ENCODE peak calls at places on chromosome 7, in nine cellular contexts. One of them, this sample, is unnamed.

GRCh38 chr7:27210441-27211083 is 10.7 kb upstream of the HOXA13 start:
- DNase-seq in IMR-90: peak
- DNase-seq in K562: peak
- DNase-seq in uterus: peak
- DNase-seq in spleen: peak
- DNase-seq in body of pancreas: peak
- DNase-seq in transverse colon: peak
- DNase-seq in stomach: no peak
- DNase-seq in gastrocnemius medialis: peak
- DNase-seq in this sample: peak

GRCh38 chr7:122166708-122167107 is 22.7 kb upstream of the AASS start:
- DNase-seq in IMR-90: peak
- DNase-seq in K562: no peak
- DNase-seq in uterus: no peak
- DNase-seq in spleen: no peak
- DNase-seq in body of pancreas: no peak
- DNase-seq in transverse colon: no peak
- DNase-seq in stomach: no peak
- DNase-seq in gastrocnemius medialis: no peak
- DNase-seq in this sample: no peak

GRCh38 chr7:95420996-95421846 is 13.6 kb downstream of the PON2 start:
- DNase-seq in IMR-90: peak
- DNase-seq in K562: no peak
- DNase-seq in uterus: no peak
- DNase-seq in spleen: no peak
- DNase-seq in body of pancreas: no peak
- DNase-seq in transverse colon: no peak
- DNase-seq in stomach: no peak
- DNase-seq in gastrocnemius medialis: no peak
- DNase-seq in this sample: no peak

GRCh38 chr7:1411414-1411813 is 47.9 kb downstream of the MICALL2 start:
- DNase-seq in IMR-90: no peak
- DNase-seq in K562: no peak
- DNase-seq in uterus: no peak
- DNase-seq in spleen: no peak
- DNase-seq in body of pancreas: no peak
- DNase-seq in transverse colon: no peak
- DNase-seq in stomach: no peak
- DNase-seq in gastrocnemius medialis: no peak
- DNase-seq in this sample: no peak

GRCh38 chr7:79096361-79096805 is 357.1 kb downstream of the MAGI2 start:
- DNase-seq in IMR-90: peak
- DNase-seq in K562: no peak
- DNase-seq in uterus: no peak
- DNase-seq in spleen: no peak
- DNase-seq in body of pancreas: no peak
- DNase-seq in transverse colon: no peak
- DNase-seq in stomach: no peak
- DNase-seq in gastrocnemius medialis: no peak
- DNase-seq in this sample: no peak

GRCh38 chr7:73518470-73518869 is 3.6 kb downstream of the BAZ1B start:
- DNase-seq in IMR-90: no peak
- DNase-seq in K562: peak
- DNase-seq in uterus: no peak
- DNase-seq in spleen: peak
- DNase-seq in body of pancreas: no peak
- DNase-seq in transverse colon: peak
- DNase-seq in stomach: no peak
- DNase-seq in gastrocnemius medialis: no peak
- DNase-seq in this sample: peak

GRCh38 chr7:5041047-5041446 is 4.6 kb upstream of the RBAK start:
- DNase-seq in IMR-90: no peak
- DNase-seq in K562: no peak
- DNase-seq in uterus: no peak
- DNase-seq in spleen: no peak
- DNase-seq in body of pancreas: no peak
- DNase-seq in transverse colon: no peak
- DNase-seq in stomach: no peak
- DNase-seq in gastrocnemius medialis: no peak
- DNase-seq in this sample: no peak

GRCh38 chr7:40279991-40280390 is 145.2 kb downstream of the SUGCT start:
- DNase-seq in IMR-90: no peak
- DNase-seq in K562: no peak
- DNase-seq in uterus: no peak
- DNase-seq in spleen: no peak
- DNase-seq in body of pancreas: no peak
- DNase-seq in transverse colon: no peak
- DNase-seq in stomach: no peak
- DNase-seq in gastrocnemius medialis: no peak
- DNase-seq in this sample: no peak

GRCh38 chr7:151448261-151449252 is 8.6 kb upstream of the CRYGN start:
- DNase-seq in IMR-90: peak
- DNase-seq in K562: peak
- DNase-seq in uterus: peak
- DNase-seq in spleen: peak
- DNase-seq in body of pancreas: peak
- DNase-seq in transverse colon: peak
- DNase-seq in stomach: peak
- DNase-seq in gastrocnemius medialis: peak
- DNase-seq in this sample: peak

GRCh38 chr7:20798081-20798693 is 11.5 kb upstream of the SP8 start:
- DNase-seq in IMR-90: no peak
- DNase-seq in K562: peak
- DNase-seq in uterus: no peak
- DNase-seq in spleen: peak
- DNase-seq in body of pancreas: peak
- DNase-seq in transverse colon: peak
- DNase-seq in stomach: peak
- DNase-seq in gastrocnemius medialis: no peak
- DNase-seq in this sample: peak

GRCh38 chr7:112449353-112449752 is 907 bp upstream of the IFRD1 start:
- DNase-seq in IMR-90: peak
- DNase-seq in K562: peak
- DNase-seq in uterus: no peak
- DNase-seq in spleen: no peak
- DNase-seq in body of pancreas: peak
- DNase-seq in transverse colon: peak
- DNase-seq in stomach: peak
- DNase-seq in gastrocnemius medialis: peak
- DNase-seq in this sample: no peak

GRCh38 chr7:81857385-81857784 is 87.5 kb upstream of the HGF start:
- DNase-seq in IMR-90: no peak
- DNase-seq in K562: no peak
- DNase-seq in uterus: no peak
- DNase-seq in spleen: no peak
- DNase-seq in body of pancreas: no peak
- DNase-seq in transverse colon: no peak
- DNase-seq in stomach: no peak
- DNase-seq in gastrocnemius medialis: no peak
- DNase-seq in this sample: no peak

GRCh38 chr7:132609906-132610520 is 33.7 kb upstream of the PLXNA4 start:
- DNase-seq in IMR-90: no peak
- DNase-seq in K562: no peak
- DNase-seq in uterus: no peak
- DNase-seq in spleen: no peak
- DNase-seq in body of pancreas: no peak
- DNase-seq in transverse colon: no peak
- DNase-seq in stomach: no peak
- DNase-seq in gastrocnemius medialis: no peak
- DNase-seq in this sample: no peak

GRCh38 chr7:114574384-114574783 is 159.8 kb downstream of the FOXP2 start:
- DNase-seq in IMR-90: peak
- DNase-seq in K562: no peak
- DNase-seq in uterus: no peak
- DNase-seq in spleen: no peak
- DNase-seq in body of pancreas: peak
- DNase-seq in transverse colon: no peak
- DNase-seq in stomach: no peak
- DNase-seq in gastrocnemius medialis: no peak
- DNase-seq in this sample: no peak
- TF ChIP-seq POLR2A in IMR-90: no peak
- TF ChIP-seq POLR2A in K562: no peak
- TF ChIP-seq POLR2A in uterus: no peak
- TF ChIP-seq POLR2A in spleen: no peak
- TF ChIP-seq POLR2A in body of pancreas: no peak
- TF ChIP-seq POLR2A in transverse colon: no peak
- TF ChIP-seq POLR2A in stomach: no peak
- TF ChIP-seq POLR2A in gastrocnemius medialis: no peak
- TF ChIP-seq POLR2A in this sample: no peak

GRCh38 chr7:22430457-22430856 is 69.5 kb downstream of the STEAP1B start:
- DNase-seq in IMR-90: peak
- DNase-seq in K562: no peak
- DNase-seq in uterus: no peak
- DNase-seq in spleen: no peak
- DNase-seq in body of pancreas: no peak
- DNase-seq in transverse colon: no peak
- DNase-seq in stomach: no peak
- DNase-seq in gastrocnemius medialis: no peak
- DNase-seq in this sample: no peak

GRCh38 chr7:22432203-22432718 is 67.7 kb downstream of the STEAP1B start:
- DNase-seq in IMR-90: no peak
- DNase-seq in K562: no peak
- DNase-seq in uterus: no peak
- DNase-seq in spleen: no peak
- DNase-seq in body of pancreas: no peak
- DNase-seq in transverse colon: no peak
- DNase-seq in stomach: no peak
- DNase-seq in gastrocnemius medialis: no peak
- DNase-seq in this sample: no peak

GRCh38 chr7:22435720-22436119 is 64.3 kb downstream of the STEAP1B start:
- DNase-seq in IMR-90: no peak
- DNase-seq in K562: no peak
- DNase-seq in uterus: no peak
- DNase-seq in spleen: no peak
- DNase-seq in body of pancreas: no peak
- DNase-seq in transverse colon: no peak
- DNase-seq in stomach: no peak
- DNase-seq in gastrocnemius medialis: no peak
- DNase-seq in this sample: no peak

GRCh38 chr7:22435105-22435504 is 64.9 kb downstream of the STEAP1B start:
- DNase-seq in IMR-90: no peak
- DNase-seq in K562: no peak
- DNase-seq in uterus: no peak
- DNase-seq in spleen: no peak
- DNase-seq in body of pancreas: no peak
- DNase-seq in transverse colon: no peak
- DNase-seq in stomach: no peak
- DNase-seq in gastrocnemius medialis: no peak
- DNase-seq in this sample: no peak

DNA sequence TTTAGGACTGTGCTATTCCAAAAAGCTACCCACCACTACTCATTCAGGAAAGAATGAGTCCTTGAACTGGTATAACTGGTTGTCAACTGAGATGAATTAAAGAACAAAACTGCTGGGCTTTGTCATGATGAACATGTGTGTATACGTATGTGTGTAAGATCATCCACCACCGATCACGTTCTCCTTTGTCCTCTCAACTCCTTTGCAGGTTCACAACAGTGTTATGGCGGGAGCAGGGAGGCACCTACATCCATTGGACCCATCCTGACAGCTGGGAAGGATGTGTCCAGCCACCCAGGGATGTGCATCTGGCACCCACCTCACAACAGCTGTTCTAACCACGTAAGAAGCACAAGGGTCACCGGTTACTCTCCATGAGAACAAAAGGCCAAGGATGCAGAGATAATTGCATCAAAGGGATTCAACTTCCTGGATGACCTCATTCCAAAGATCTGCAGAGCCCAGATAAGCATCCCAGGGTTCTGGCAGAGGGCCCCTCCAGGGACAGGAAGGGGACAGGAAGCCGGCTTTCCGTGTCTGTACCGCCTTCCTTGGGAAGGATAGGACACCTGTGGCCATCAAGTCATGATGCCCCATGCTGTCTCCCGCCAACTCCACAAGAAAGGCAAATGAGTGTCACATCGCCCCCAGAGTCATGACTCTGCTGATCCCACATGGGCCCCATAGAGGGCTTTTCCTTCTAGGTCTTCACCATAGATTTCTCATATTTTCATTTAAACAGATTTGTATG is 66.1 kb downstream of the STEAP1B start:
- DNase-seq in IMR-90: peak
- DNase-seq in K562: peak
- DNase-seq in uterus: no peak
- DNase-seq in spleen: peak
- DNase-seq in body of pancreas: no peak
- DNase-seq in transverse colon: no peak
- DNase-seq in stomach: no peak
- DNase-seq in gastrocnemius medialis: no peak
- DNase-seq in this sample: no peak
- H3K4me3 ChIP-seq in IMR-90: no peak
- H3K4me3 ChIP-seq in K562: no peak
- H3K4me3 ChIP-seq in uterus: no peak
- H3K4me3 ChIP-seq in spleen: no peak
- H3K4me3 ChIP-seq in body of pancreas: no peak
- H3K4me3 ChIP-seq in transverse colon: no peak
- H3K4me3 ChIP-seq in stomach: no peak
- H3K4me3 ChIP-seq in gastrocnemius medialis: no peak
- H3K4me3 ChIP-seq in this sample: no peak

DNA sequence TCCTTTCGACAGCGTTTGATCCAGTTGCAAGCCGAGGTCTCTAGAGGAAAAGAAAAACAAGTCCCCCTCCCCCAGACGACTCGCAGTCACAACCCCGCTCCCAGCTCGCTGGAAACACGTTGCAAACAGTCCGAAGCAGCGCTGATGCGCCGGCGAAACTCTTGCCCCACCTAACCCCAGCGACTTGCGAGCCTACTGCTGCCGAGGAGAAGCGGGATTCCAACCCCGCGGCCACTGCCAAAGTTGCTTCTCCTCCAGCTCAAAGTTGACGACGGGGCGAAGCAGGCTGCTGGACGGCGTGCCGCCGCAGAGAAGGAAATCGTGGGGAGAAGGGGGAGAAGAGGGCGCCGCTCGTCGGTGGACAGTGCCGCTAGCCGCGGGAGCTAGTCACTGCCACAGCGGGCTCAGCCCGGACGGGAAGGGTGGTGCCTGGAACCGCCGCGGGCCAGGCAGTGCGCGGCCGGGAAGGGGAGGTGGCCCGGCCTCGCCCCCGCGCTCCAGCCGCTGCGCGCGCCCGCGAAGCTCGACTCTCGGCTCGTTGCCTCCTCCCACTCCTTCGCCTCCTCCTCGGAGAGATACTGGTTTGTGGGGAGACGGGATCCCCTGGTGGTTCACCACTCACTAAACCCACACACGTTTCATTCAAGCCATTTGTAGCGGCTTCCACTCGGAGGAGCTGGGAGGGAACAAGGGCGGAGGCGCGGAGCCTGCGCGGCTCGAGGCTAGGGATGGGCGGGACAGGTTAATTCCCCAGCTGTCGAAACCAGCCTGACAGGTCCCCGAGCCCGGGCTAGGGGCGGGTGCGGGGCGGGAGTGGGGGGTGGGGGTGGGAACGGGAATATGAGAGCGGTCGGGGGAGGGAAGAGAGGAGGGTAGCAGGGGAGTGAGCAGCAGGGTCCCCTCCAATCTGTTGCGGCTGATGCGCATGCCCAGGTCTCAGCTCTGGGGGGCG is at the start of gene GPR37:
- DNase-seq in IMR-90: peak
- DNase-seq in K562: peak
- DNase-seq in uterus: peak
- DNase-seq in spleen: peak
- DNase-seq in body of pancreas: peak
- DNase-seq in transverse colon: peak
- DNase-seq in stomach: peak
- DNase-seq in gastrocnemius medialis: no peak
- DNase-seq in this sample: peak
- TF ChIP-seq CTCF in IMR-90: peak
- TF ChIP-seq CTCF in K562: peak
- TF ChIP-seq CTCF in uterus: peak
- TF ChIP-seq CTCF in spleen: no peak
- TF ChIP-seq CTCF in body of pancreas: no peak
- TF ChIP-seq CTCF in transverse colon: no peak
- TF ChIP-seq CTCF in stomach: no peak
- TF ChIP-seq CTCF in gastrocnemius medialis: no peak
- TF ChIP-seq CTCF in this sample: no peak

GRCh38 chr7:118183586-118184391 is at the start of gene LSM8:
- DNase-seq in IMR-90: peak
- DNase-seq in K562: peak
- DNase-seq in uterus: peak
- DNase-seq in spleen: peak
- DNase-seq in body of pancreas: peak
- DNase-seq in transverse colon: peak
- DNase-seq in stomach: peak
- DNase-seq in gastrocnemius medialis: peak
- DNase-seq in this sample: peak
- TF ChIP-seq POLR2A in IMR-90: peak
- TF ChIP-seq POLR2A in K562: peak
- TF ChIP-seq POLR2A in uterus: peak
- TF ChIP-seq POLR2A in spleen: peak
- TF ChIP-seq POLR2A in body of pancreas: peak
- TF ChIP-seq POLR2A in transverse colon: peak
- TF ChIP-seq POLR2A in stomach: peak
- TF ChIP-seq POLR2A in gastrocnemius medialis: peak
- TF ChIP-seq POLR2A in this sample: peak